ENCODE peak calls at places on chromosome 1, in seven cellular contexts. One of them, this sample, is unnamed.

GRCh38 chr1:90850925-90851710 is 134.0 kb upstream of the BARHL2 start:
- DNase-seq in bronchial epithelial cell: peak; percentile 29
- DNase-seq in A549: peak; percentile 39
- DNase-seq in pancreas: peak; percentile 77
- DNase-seq in left ventricle myocardium inferior: peak; percentile 82
- DNase-seq in stomach: peak; percentile 82
- DNase-seq in fibroblast of villous mesenchyme: peak; percentile 76
- DNase-seq in this sample: peak; percentile 73

GRCh38 chr1:52631759-52632331 is 1.1 kb upstream of the SHISAL2A start:
- DNase-seq in bronchial epithelial cell: no peak
- DNase-seq in A549: no peak
- DNase-seq in pancreas: no peak
- DNase-seq in left ventricle myocardium inferior: no peak
- DNase-seq in stomach: no peak
- DNase-seq in fibroblast of villous mesenchyme: no peak
- DNase-seq in this sample: no peak

GRCh38 chr1:163170975-163171676 is 31.6 kb downstream of the RGS5 start:
- DNase-seq in bronchial epithelial cell: no peak
- DNase-seq in A549: peak; percentile 13
- DNase-seq in pancreas: no peak
- DNase-seq in left ventricle myocardium inferior: no peak
- DNase-seq in stomach: no peak
- DNase-seq in fibroblast of villous mesenchyme: no peak
- DNase-seq in this sample: peak; percentile 10

GRCh38 chr1:156180471-156180870 is 13.4 kb upstream of the SLC25A44 start:
- DNase-seq in bronchial epithelial cell: no peak
- DNase-seq in A549: no peak
- DNase-seq in pancreas: no peak
- DNase-seq in left ventricle myocardium inferior: no peak
- DNase-seq in stomach: no peak
- DNase-seq in fibroblast of villous mesenchyme: no peak
- DNase-seq in this sample: no peak

GRCh38 chr1:154791292-154792278 is 78.5 kb downstream of the KCNN3 start:
- DNase-seq in bronchial epithelial cell: peak; percentile 55
- DNase-seq in A549: no peak
- DNase-seq in pancreas: no peak
- DNase-seq in left ventricle myocardium inferior: no peak
- DNase-seq in stomach: peak; percentile 50
- DNase-seq in fibroblast of villous mesenchyme: no peak
- DNase-seq in this sample: peak; percentile 59

GRCh38 chr1:16013220-16013907 is 4.5 kb downstream of the HSPB7 start:
- DNase-seq in bronchial epithelial cell: peak; percentile 44
- DNase-seq in A549: peak; percentile 34
- DNase-seq in pancreas: peak; percentile 83
- DNase-seq in left ventricle myocardium inferior: peak; percentile 76
- DNase-seq in stomach: peak; percentile 76
- DNase-seq in fibroblast of villous mesenchyme: peak; percentile 67
- DNase-seq in this sample: peak; percentile 48

GRCh38 chr1:221806236-221806635 is 64.3 kb upstream of the DUSP10 start:
- DNase-seq in bronchial epithelial cell: no peak
- DNase-seq in A549: no peak
- DNase-seq in pancreas: no peak
- DNase-seq in left ventricle myocardium inferior: no peak
- DNase-seq in stomach: no peak
- DNase-seq in fibroblast of villous mesenchyme: no peak
- DNase-seq in this sample: no peak

GRCh38 chr1:206674745-206675175 is 9.9 kb upstream of the MAPKAPK2 start:
- DNase-seq in bronchial epithelial cell: peak; percentile 98
- DNase-seq in A549: peak; percentile 46
- DNase-seq in pancreas: peak; percentile 74
- DNase-seq in left ventricle myocardium inferior: no peak
- DNase-seq in stomach: peak; percentile 81
- DNase-seq in fibroblast of villous mesenchyme: peak; percentile 100
- DNase-seq in this sample: peak; percentile 98

GRCh38 chr1:8903410-8903809 is 24.9 kb upstream of the ENO1 start:
- DNase-seq in bronchial epithelial cell: peak; percentile 33
- DNase-seq in A549: no peak
- DNase-seq in pancreas: no peak
- DNase-seq in left ventricle myocardium inferior: no peak
- DNase-seq in stomach: no peak
- DNase-seq in fibroblast of villous mesenchyme: peak; percentile 56
- DNase-seq in this sample: peak; percentile 32

DNA sequence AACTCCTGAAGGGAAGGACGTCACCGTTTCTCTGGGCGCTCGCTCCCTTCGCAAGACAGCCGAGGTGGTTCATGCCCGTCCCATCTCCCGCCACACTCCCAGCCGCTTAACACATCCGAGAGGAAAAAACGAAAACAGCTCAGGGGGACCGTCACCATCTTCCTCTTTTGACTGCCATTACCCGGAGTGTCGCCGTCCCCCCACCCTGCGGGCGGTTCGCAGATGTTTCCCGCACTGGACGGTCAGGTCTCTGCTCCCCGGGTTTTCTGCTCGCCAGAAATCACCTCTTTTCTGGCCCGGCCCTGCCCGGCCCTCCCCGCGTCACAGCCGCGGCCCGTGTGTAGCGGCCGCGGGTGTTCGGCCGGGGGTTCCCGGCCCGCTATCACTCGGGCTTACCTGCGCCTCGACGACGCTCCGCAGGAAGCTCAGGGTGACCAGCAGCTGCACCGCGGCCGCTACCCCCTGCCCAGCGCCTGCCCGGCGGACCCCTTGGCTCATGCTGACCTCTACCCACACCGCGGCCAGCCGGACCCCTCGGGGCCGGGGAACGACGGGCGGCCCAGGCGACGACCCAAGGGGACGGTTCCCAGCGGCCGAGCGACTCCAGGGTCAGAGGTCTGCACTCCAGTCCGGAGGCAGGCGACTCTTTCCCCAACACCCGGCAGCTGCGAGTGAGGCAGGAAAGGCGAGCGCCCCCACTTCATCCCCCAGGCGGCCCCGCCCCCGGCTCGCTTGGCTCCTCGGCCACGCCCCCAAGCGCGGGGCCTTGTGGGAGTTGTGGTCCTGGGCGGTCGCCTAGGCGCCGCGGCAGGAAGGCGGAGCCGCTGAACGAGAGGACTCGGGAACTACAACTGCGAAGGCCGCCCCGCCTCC is at the start of gene ERO1B:
- DNase-seq in bronchial epithelial cell: peak; percentile 86
- DNase-seq in A549: peak; percentile 80
- DNase-seq in pancreas: peak; percentile 98
- DNase-seq in left ventricle myocardium inferior: peak; percentile 98
- DNase-seq in stomach: peak; percentile 99
- DNase-seq in fibroblast of villous mesenchyme: peak; percentile 94
- DNase-seq in this sample: peak; percentile 97
- H3K4me3 ChIP-seq in bronchial epithelial cell: peak within 1 kb of the TSS; percentile 95
- H3K4me3 ChIP-seq in A549: peak within 1 kb of the TSS; percentile 99
- H3K4me3 ChIP-seq in pancreas: peak within 1 kb of the TSS; percentile 98
- H3K4me3 ChIP-seq in left ventricle myocardium inferior: peak within 1 kb of the TSS; percentile 95
- H3K4me3 ChIP-seq in stomach: peak within 1 kb of the TSS; percentile 97
- H3K4me3 ChIP-seq in fibroblast of villous mesenchyme: peak within 1 kb of the TSS; percentile 82
- H3K4me3 ChIP-seq in this sample: peak within 1 kb of the TSS; percentile 76

DNA sequence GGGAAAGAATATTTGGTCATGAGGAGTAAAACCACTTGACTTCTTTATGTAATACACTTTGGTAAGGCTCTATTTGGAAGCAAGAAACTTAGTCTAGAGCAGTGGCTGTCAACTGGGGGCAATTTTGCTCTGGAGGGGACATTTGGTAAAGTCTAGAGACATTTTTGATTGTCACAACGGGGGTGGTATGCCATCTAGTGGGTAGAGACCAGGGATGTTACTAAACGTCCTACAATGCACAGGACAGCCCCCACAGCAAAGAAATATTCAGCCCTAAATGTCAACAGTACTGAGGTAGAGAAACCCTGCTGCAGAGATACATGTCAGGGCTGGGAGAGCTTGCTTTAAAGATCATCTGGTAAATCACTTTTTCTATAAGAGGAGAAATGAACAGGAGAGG is 13.5 kb downstream of the FUCA1 start:
- DNase-seq in bronchial epithelial cell: no peak
- DNase-seq in A549: no peak
- DNase-seq in pancreas: no peak
- DNase-seq in left ventricle myocardium inferior: no peak
- DNase-seq in stomach: no peak
- DNase-seq in fibroblast of villous mesenchyme: peak; percentile 4
- DNase-seq in this sample: no peak
- TF ChIP-seq CTCF in bronchial epithelial cell: no peak
- TF ChIP-seq CTCF in A549: peak; percentile 43
- TF ChIP-seq CTCF in pancreas: no peak
- TF ChIP-seq CTCF in left ventricle myocardium inferior: peak; percentile 49
- TF ChIP-seq CTCF in stomach: no peak
- TF ChIP-seq CTCF in fibroblast of villous mesenchyme: peak; percentile 29
- TF ChIP-seq CTCF in this sample: peak; percentile 17

DNA sequence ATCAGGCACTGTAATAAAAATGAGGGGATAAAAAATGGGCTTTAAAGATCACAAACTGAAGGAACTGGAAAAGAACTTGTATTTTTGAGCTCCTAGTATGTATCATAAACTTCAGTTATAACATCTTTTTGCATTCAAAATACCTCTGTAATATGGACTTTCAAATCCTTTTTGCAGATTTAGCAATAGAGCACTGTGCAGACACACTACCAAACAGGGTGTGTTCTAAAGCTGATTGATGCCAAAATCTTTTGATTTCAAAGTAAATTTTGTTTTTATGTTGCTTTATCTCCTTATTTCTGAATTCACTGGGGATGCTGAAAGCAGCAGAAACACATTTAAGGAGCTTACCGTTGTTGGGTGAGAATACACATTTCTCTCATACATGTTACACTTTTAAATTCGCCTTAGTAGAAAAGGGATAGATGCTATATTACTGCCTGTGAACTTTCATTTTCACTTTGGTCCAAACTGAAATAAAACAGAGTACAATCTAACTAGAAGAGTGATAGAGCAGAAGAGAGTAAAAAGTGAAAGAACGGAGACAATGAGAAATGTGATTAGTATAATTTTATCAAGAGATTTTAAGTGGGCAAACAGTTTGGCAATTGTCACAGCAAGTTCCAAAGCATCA is 1126.6 kb downstream of the BRINP3 start:
- DNase-seq in bronchial epithelial cell: no peak
- DNase-seq in A549: no peak
- DNase-seq in pancreas: no peak
- DNase-seq in left ventricle myocardium inferior: no peak
- DNase-seq in stomach: no peak
- DNase-seq in fibroblast of villous mesenchyme: no peak
- DNase-seq in this sample: no peak
- H3K4me3 ChIP-seq in bronchial epithelial cell: no peak overlapping the region
- H3K4me3 ChIP-seq in A549: no peak overlapping the region
- H3K4me3 ChIP-seq in pancreas: no peak overlapping the region
- H3K4me3 ChIP-seq in left ventricle myocardium inferior: no peak overlapping the region
- H3K4me3 ChIP-seq in stomach: no peak overlapping the region
- H3K4me3 ChIP-seq in fibroblast of villous mesenchyme: no peak overlapping the region
- H3K4me3 ChIP-seq in this sample: no peak overlapping the region

GRCh38 chr1:88888755-88889154 is 2.6 kb downstream of the GTF2B start:
- DNase-seq in bronchial epithelial cell: no peak
- DNase-seq in A549: no peak
- DNase-seq in pancreas: no peak
- DNase-seq in left ventricle myocardium inferior: no peak
- DNase-seq in stomach: no peak
- DNase-seq in fibroblast of villous mesenchyme: no peak
- DNase-seq in this sample: no peak

GRCh38 chr1:88885933-88886332 is 5.4 kb downstream of the GTF2B start:
- DNase-seq in bronchial epithelial cell: no peak
- DNase-seq in A549: no peak
- DNase-seq in pancreas: no peak
- DNase-seq in left ventricle myocardium inferior: no peak
- DNase-seq in stomach: no peak
- DNase-seq in fibroblast of villous mesenchyme: no peak
- DNase-seq in this sample: no peak

GRCh38 chr1:88890790-88891317 is 513 bp downstream of the GTF2B start:
- DNase-seq in bronchial epithelial cell: peak; percentile 31
- DNase-seq in A549: no peak
- DNase-seq in pancreas: peak; percentile 36
- DNase-seq in left ventricle myocardium inferior: no peak
- DNase-seq in stomach: peak; percentile 36
- DNase-seq in fibroblast of villous mesenchyme: peak; percentile 53
- DNase-seq in this sample: peak; percentile 48

GRCh38 chr1:88892146-88892877 is 945 bp upstream of the GTF2B start:
- DNase-seq in bronchial epithelial cell: no peak
- DNase-seq in A549: peak; percentile 25
- DNase-seq in pancreas: peak; percentile 47
- DNase-seq in left ventricle myocardium inferior: no peak
- DNase-seq in stomach: no peak
- DNase-seq in fibroblast of villous mesenchyme: peak; percentile 94
- DNase-seq in this sample: peak; percentile 50

GRCh38 chr1:88891318-88892145 is at the start of gene GTF2B:
- DNase-seq in bronchial epithelial cell: peak; percentile 90
- DNase-seq in A549: peak; percentile 35
- DNase-seq in pancreas: peak; percentile 91
- DNase-seq in left ventricle myocardium inferior: peak; percentile 92
- DNase-seq in stomach: peak; percentile 91
- DNase-seq in fibroblast of villous mesenchyme: peak; percentile 98
- DNase-seq in this sample: peak; percentile 96
- TF ChIP-seq CTCF in bronchial epithelial cell: no peak
- TF ChIP-seq CTCF in A549: no peak
- TF ChIP-seq CTCF in pancreas: no peak
- TF ChIP-seq CTCF in left ventricle myocardium inferior: no peak
- TF ChIP-seq CTCF in stomach: no peak
- TF ChIP-seq CTCF in fibroblast of villous mesenchyme: no peak
- TF ChIP-seq CTCF in this sample: no peak

DNA sequence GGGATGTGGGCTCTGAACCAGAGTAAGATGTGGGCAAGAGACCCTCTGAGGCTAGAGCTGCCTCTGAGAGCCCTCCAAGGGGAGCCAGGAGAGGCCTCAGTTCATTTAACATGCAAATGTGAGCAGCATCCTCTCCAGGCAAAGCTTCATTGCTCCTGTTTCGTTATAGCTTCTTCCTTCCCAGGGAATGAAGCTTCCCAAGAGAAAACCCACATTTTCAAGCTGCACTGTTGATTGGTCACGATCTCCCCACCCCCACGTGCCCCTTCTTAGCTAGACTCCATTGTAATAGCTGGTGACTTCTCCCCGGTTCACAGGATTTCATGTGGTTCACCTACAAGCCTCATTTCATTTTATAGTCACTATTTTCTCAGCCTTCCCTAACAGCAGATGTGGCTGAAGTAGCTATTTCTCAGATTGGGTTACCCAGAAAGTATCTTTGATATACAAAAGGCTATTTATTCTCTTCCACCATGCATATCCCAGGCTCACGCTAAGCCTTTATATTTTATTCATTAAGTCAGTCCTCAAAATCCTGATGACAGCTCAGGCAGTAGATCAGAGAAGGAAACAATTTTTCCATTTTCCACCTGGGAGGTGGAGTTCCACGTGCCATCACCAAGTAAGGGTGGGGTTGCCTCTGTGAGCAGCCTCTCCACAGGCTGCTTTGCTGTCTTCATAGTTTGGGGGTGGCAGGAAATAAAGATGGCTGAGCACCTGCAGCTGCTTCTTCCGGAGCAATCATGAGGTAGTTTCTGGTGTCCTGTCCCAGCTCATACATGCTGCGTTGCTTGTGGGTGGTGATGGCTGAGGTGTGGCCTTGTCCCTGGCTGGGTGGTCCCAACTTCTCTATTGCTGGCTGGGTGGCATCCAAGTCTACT is 178.3 kb upstream of the RAB4A start:
- DNase-seq in bronchial epithelial cell: no peak
- DNase-seq in A549: no peak
- DNase-seq in pancreas: no peak
- DNase-seq in left ventricle myocardium inferior: no peak
- DNase-seq in stomach: no peak
- DNase-seq in fibroblast of villous mesenchyme: no peak
- DNase-seq in this sample: no peak
- H3K4me3 ChIP-seq in bronchial epithelial cell: no peak overlapping the region
- H3K4me3 ChIP-seq in A549: no peak overlapping the region
- H3K4me3 ChIP-seq in pancreas: no peak overlapping the region
- H3K4me3 ChIP-seq in left ventricle myocardium inferior: no peak overlapping the region
- H3K4me3 ChIP-seq in stomach: no peak overlapping the region
- H3K4me3 ChIP-seq in fibroblast of villous mesenchyme: no peak overlapping the region
- H3K4me3 ChIP-seq in this sample: no peak overlapping the region